ENCODE peak calls at places on chromosomes 13 and 19, in seven cellular contexts. One of them, this sample, is unnamed.

GRCh38 chr19:38173324-38174041 is 50.5 kb downstream of the DPF1 start:
- DNase-seq in AG10803: peak; percentile 84
- DNase-seq in fibroblast of lung: peak; percentile 4
- DNase-seq in cerebellar nuclear complex: no peak
- DNase-seq in ACHN: peak; percentile 82
- DNase-seq in substantia nigra: peak; percentile 98
- DNase-seq in K562: no peak
- DNase-seq in this sample: peak; percentile 28

GRCh38 chr19:51257471-51257870 is 6.6 kb downstream of the SIGLECL1 start:
- DNase-seq in AG10803: no peak
- DNase-seq in ACHN: no peak
- DNase-seq in cerebellar nuclear complex: no peak
- DNase-seq in substantia nigra: no peak
- DNase-seq in fibroblast of lung: no peak
- DNase-seq in K562: no peak
- DNase-seq in this sample: no peak

GRCh38 chr13:20401958-20402856 is 123.5 kb downstream of the CRYL1 start:
- DNase-seq in fibroblast of lung: peak; percentile 42
- DNase-seq in ACHN: no peak
- DNase-seq in substantia nigra: no peak
- DNase-seq in K562: no peak
- DNase-seq in cerebellar nuclear complex: no peak
- DNase-seq in AG10803: peak; percentile 27
- DNase-seq in this sample: peak; percentile 15

GRCh38 chr13:57087006-57087405 is 53.7 kb upstream of the PRR20A start:
- DNase-seq in fibroblast of lung: no peak
- DNase-seq in cerebellar nuclear complex: no peak
- DNase-seq in substantia nigra: no peak
- DNase-seq in AG10803: no peak
- DNase-seq in K562: no peak
- DNase-seq in ACHN: no peak
- DNase-seq in this sample: no peak

GRCh38 chr13:112575295-112575622 is 12.7 kb downstream of the TUBGCP3 start:
- DNase-seq in substantia nigra: no peak
- DNase-seq in K562: no peak
- DNase-seq in cerebellar nuclear complex: no peak
- DNase-seq in ACHN: no peak
- DNase-seq in fibroblast of lung: no peak
- DNase-seq in AG10803: no peak
- DNase-seq in this sample: no peak

GRCh38 chr19:6947745-6948144 is 60.4 kb downstream of the ADGRE1 start:
- DNase-seq in fibroblast of lung: peak; percentile 2
- DNase-seq in substantia nigra: no peak
- DNase-seq in cerebellar nuclear complex: no peak
- DNase-seq in AG10803: peak; percentile 59
- DNase-seq in K562: no peak
- DNase-seq in ACHN: peak; percentile 58
- DNase-seq in this sample: no peak

GRCh38 chr19:29212614-29213573 is at the start of gene UQCRFS1:
- DNase-seq in K562: peak; percentile 90
- DNase-seq in cerebellar nuclear complex: peak; percentile 59
- DNase-seq in AG10803: peak; percentile 88
- DNase-seq in fibroblast of lung: peak; percentile 89
- DNase-seq in ACHN: peak; percentile 91
- DNase-seq in substantia nigra: peak; percentile 90
- DNase-seq in this sample: peak; percentile 96

GRCh38 chr19:12544401-12544876 is 6.8 kb downstream of the ZNF564 start:
- DNase-seq in cerebellar nuclear complex: no peak
- DNase-seq in ACHN: no peak
- DNase-seq in substantia nigra: no peak
- DNase-seq in AG10803: no peak
- DNase-seq in K562: peak; percentile 74
- DNase-seq in fibroblast of lung: no peak
- DNase-seq in this sample: no peak

GRCh38 chr19:6033744-6034264 is 55.9 kb upstream of the RANBP3 start:
- DNase-seq in ACHN: no peak
- DNase-seq in AG10803: no peak
- DNase-seq in cerebellar nuclear complex: no peak
- DNase-seq in substantia nigra: no peak
- DNase-seq in fibroblast of lung: no peak
- DNase-seq in K562: no peak
- DNase-seq in this sample: no peak

GRCh38 chr13:109680930-109681329 is 105.5 kb downstream of the IRS2 start:
- DNase-seq in fibroblast of lung: no peak
- DNase-seq in substantia nigra: no peak
- DNase-seq in ACHN: no peak
- DNase-seq in cerebellar nuclear complex: no peak
- DNase-seq in AG10803: no peak
- DNase-seq in K562: no peak
- DNase-seq in this sample: no peak

GRCh38 chr19:28737021-28737525 is 475.9 kb downstream of the UQCRFS1 start:
- DNase-seq in K562: no peak
- DNase-seq in ACHN: peak; percentile 59
- DNase-seq in AG10803: peak; percentile 59
- DNase-seq in cerebellar nuclear complex: no peak
- DNase-seq in substantia nigra: no peak
- DNase-seq in fibroblast of lung: peak; percentile 65
- DNase-seq in this sample: no peak

GRCh38 chr19:15812059-15812722 is 3.3 kb downstream of the OR10H1 start:
- DNase-seq in K562: no peak
- DNase-seq in fibroblast of lung: no peak
- DNase-seq in substantia nigra: no peak
- DNase-seq in AG10803: peak; percentile 1
- DNase-seq in ACHN: no peak
- DNase-seq in cerebellar nuclear complex: no peak
- DNase-seq in this sample: peak; percentile 40

GRCh38 chr13:113967729-113968462 is 6.0 kb downstream of the C13orf46 start:
- DNase-seq in fibroblast of lung: no peak
- DNase-seq in ACHN: no peak
- DNase-seq in cerebellar nuclear complex: no peak
- DNase-seq in K562: no peak
- DNase-seq in AG10803: no peak
- DNase-seq in substantia nigra: no peak
- DNase-seq in this sample: no peak

GRCh38 chr19:18636183-18636968 is 452 bp upstream of the KLHL26 start:
- DNase-seq in ACHN: peak; percentile 94
- DNase-seq in AG10803: peak; percentile 91
- DNase-seq in fibroblast of lung: peak; percentile 94
- DNase-seq in K562: peak; percentile 99
- DNase-seq in cerebellar nuclear complex: peak; percentile 64
- DNase-seq in substantia nigra: peak; percentile 97
- DNase-seq in this sample: peak; percentile 99

GRCh38 chr13:114134111-114134943 is 1.9 kb upstream of the RASA3 start:
- DNase-seq in cerebellar nuclear complex: no peak
- DNase-seq in AG10803: no peak
- DNase-seq in K562: no peak
- DNase-seq in ACHN: peak; percentile 62
- DNase-seq in substantia nigra: no peak
- DNase-seq in fibroblast of lung: no peak
- DNase-seq in this sample: no peak

GRCh38 chr13:99809931-99810330 is 161.6 kb downstream of the ZIC5 start:
- DNase-seq in AG10803: no peak
- DNase-seq in K562: no peak
- DNase-seq in fibroblast of lung: no peak
- DNase-seq in cerebellar nuclear complex: no peak
- DNase-seq in substantia nigra: no peak
- DNase-seq in ACHN: peak; percentile 69
- DNase-seq in this sample: no peak

GRCh38 chr13:47831265-47831664 is 169.8 kb downstream of the SUCLA2 start:
- DNase-seq in substantia nigra: no peak
- DNase-seq in fibroblast of lung: peak; percentile 34
- DNase-seq in AG10803: peak; percentile 55
- DNase-seq in ACHN: no peak
- DNase-seq in cerebellar nuclear complex: no peak
- DNase-seq in K562: no peak
- DNase-seq in this sample: no peak

GRCh38 chr13:113616991-113617749 is 32.6 kb downstream of the TFDP1 start:
- DNase-seq in substantia nigra: no peak
- DNase-seq in AG10803: no peak
- DNase-seq in cerebellar nuclear complex: no peak
- DNase-seq in fibroblast of lung: no peak
- DNase-seq in ACHN: no peak
- DNase-seq in K562: no peak
- DNase-seq in this sample: peak; percentile 44

GRCh38 chr19:3518669-3519068 is 12.6 kb downstream of the FZR1 start:
- DNase-seq in fibroblast of lung: no peak
- DNase-seq in cerebellar nuclear complex: no peak
- DNase-seq in ACHN: peak; percentile 18
- DNase-seq in AG10803: no peak
- DNase-seq in K562: no peak
- DNase-seq in substantia nigra: no peak
- DNase-seq in this sample: no peak

GRCh38 chr19:9008667-9009066 is 1.5 kb downstream of the MUC16 start:
- DNase-seq in substantia nigra: no peak
- DNase-seq in AG10803: no peak
- DNase-seq in cerebellar nuclear complex: no peak
- DNase-seq in ACHN: no peak
- DNase-seq in fibroblast of lung: no peak
- DNase-seq in K562: no peak
- DNase-seq in this sample: no peak

GRCh38 chr19:38731654-38732301 is 12.5 kb downstream of the CAPN12 start:
- DNase-seq in substantia nigra: no peak
- DNase-seq in ACHN: no peak
- DNase-seq in cerebellar nuclear complex: no peak
- DNase-seq in K562: no peak
- DNase-seq in AG10803: no peak
- DNase-seq in fibroblast of lung: no peak
- DNase-seq in this sample: peak; percentile 87

GRCh38 chr19:23437901-23438300 is 42.6 kb upstream of the ZNF91 start:
- DNase-seq in substantia nigra: no peak
- DNase-seq in cerebellar nuclear complex: no peak
- DNase-seq in K562: no peak
- DNase-seq in AG10803: no peak
- DNase-seq in fibroblast of lung: no peak
- DNase-seq in ACHN: no peak
- DNase-seq in this sample: no peak

GRCh38 chr13:113065406-113066141 is 40.0 kb upstream of the F7 start:
- DNase-seq in AG10803: no peak
- DNase-seq in K562: no peak
- DNase-seq in cerebellar nuclear complex: no peak
- DNase-seq in fibroblast of lung: no peak
- DNase-seq in ACHN: no peak
- DNase-seq in substantia nigra: no peak
- DNase-seq in this sample: no peak

GRCh38 chr13:94704347-94705080 is 7.8 kb downstream of the SOX21 start:
- DNase-seq in K562: no peak
- DNase-seq in ACHN: no peak
- DNase-seq in cerebellar nuclear complex: no peak
- DNase-seq in AG10803: no peak
- DNase-seq in fibroblast of lung: no peak
- DNase-seq in substantia nigra: no peak
- DNase-seq in this sample: no peak

GRCh38 chr13:112510002-112510780 is 77.8 kb downstream of the TUBGCP3 start:
- DNase-seq in fibroblast of lung: peak; percentile 76
- DNase-seq in cerebellar nuclear complex: no peak
- DNase-seq in AG10803: peak; percentile 78
- DNase-seq in K562: peak; percentile 24
- DNase-seq in ACHN: peak; percentile 84
- DNase-seq in substantia nigra: peak; percentile 30
- DNase-seq in this sample: no peak

GRCh38 chr19:37470216-37470615 is 1.1 kb downstream of the ZNF570 start:
- DNase-seq in ACHN: no peak
- DNase-seq in K562: no peak
- DNase-seq in cerebellar nuclear complex: no peak
- DNase-seq in substantia nigra: no peak
- DNase-seq in fibroblast of lung: no peak
- DNase-seq in AG10803: no peak
- DNase-seq in this sample: no peak

GRCh38 chr13:26629260-26629659 is 71.8 kb downstream of the WASF3 start:
- DNase-seq in AG10803: peak; percentile 3
- DNase-seq in K562: no peak
- DNase-seq in ACHN: no peak
- DNase-seq in fibroblast of lung: no peak
- DNase-seq in cerebellar nuclear complex: no peak
- DNase-seq in substantia nigra: no peak
- DNase-seq in this sample: no peak

GRCh38 chr19:41447732-41448332 is 4.9 kb downstream of the ERICH4 start:
- DNase-seq in ACHN: no peak
- DNase-seq in AG10803: no peak
- DNase-seq in K562: no peak
- DNase-seq in fibroblast of lung: no peak
- DNase-seq in cerebellar nuclear complex: no peak
- DNase-seq in substantia nigra: no peak
- DNase-seq in this sample: no peak

GRCh38 chr13:29702912-29703351 is 107.4 kb upstream of the SLC7A1 start:
- DNase-seq in K562: no peak
- DNase-seq in cerebellar nuclear complex: no peak
- DNase-seq in fibroblast of lung: peak; percentile 76
- DNase-seq in AG10803: peak; percentile 93
- DNase-seq in substantia nigra: no peak
- DNase-seq in ACHN: no peak
- DNase-seq in this sample: no peak